ENCODE peak calls at places on chromosomes 13 and 19, in eight cellular contexts. N is AG04450, H is glutamatergic neuron, E is testis, Q is colonic mucosa, C is endothelial cell, M is mesothelial cell of epicardium, J is GM12865. V is an unnamed sample.

GRCh38 chr13:113625965-113626661 is 31.9 kb downstream of the ATP4B start:
- DNase-seq in M (no peak), N (no peak), H (peak), E (no peak), J (no peak), C (no peak), Q (no peak), V (no peak)

GRCh38 chr13:40639226-40639681 is 27.2 kb downstream of the FOXO1 start:
- DNase-seq in H (no peak), E (no peak), C (no peak), Q (no peak), M (no peak), J (no peak), N (no peak), V (no peak)

GRCh38 chr13:105538346-105538745 is 997.1 kb downstream of the EFNB2 start:
- DNase-seq in C (no peak), J (no peak), H (no peak), Q (no peak), E (no peak), M (no peak), N (no peak), V (no peak)

GRCh38 chr13:111665691-111666095 is 345.3 kb downstream of the TEX29 start:
- DNase-seq in N (no peak), J (no peak), C (no peak), E (no peak), M (no peak), Q (no peak), H (no peak), V (no peak)

GRCh38 chr13:107124129-107124718 is 556.3 kb upstream of the ARGLU1 start:
- DNase-seq in C (no peak), M (no peak), J (no peak), Q (no peak), N (no peak), E (no peak), H (no peak), V (no peak)

GRCh38 chr13:94711561-94712286 is 621 bp downstream of the SOX21 start:
- DNase-seq in J (no peak), Q (no peak), H (peak), E (no peak), N (no peak), M (no peak), C (no peak), V (peak)

GRCh38 chr13:58852076-58852475 is 1220.5 kb downstream of the PCDH17 start:
- DNase-seq in E (no peak), N (no peak), M (no peak), J (no peak), Q (no peak), C (no peak), H (no peak), V (no peak)

GRCh38 chr19:50626011-50626410 is 13.7 kb downstream of the SYT3 start:
- DNase-seq in N (no peak), M (no peak), C (no peak), J (no peak), Q (no peak), H (no peak), E (no peak), V (no peak)

DNA sequence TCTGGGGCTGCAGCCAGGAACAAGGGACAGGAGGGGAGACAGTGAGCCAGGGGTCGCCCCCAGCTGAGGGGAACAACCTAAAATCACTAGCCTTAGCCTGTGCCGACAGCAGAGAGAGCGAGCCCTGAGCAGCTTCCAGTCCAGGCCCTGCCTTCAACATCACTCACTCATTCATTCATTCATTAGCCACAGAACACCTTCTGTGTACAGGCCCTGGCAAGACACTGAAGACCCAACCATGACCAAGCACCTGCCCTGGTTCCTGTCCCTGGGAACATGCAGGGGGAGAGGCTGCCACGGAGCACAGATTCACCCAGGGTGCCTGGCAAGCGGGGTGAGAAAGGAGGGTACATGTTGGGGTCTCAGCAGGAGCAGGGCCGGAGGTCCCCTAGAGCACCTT is 4.9 kb downstream of the MEX3D start:
- DNase-seq in J (no peak), C (no peak), N (no peak), Q (no peak), H (no peak), M (no peak), E (no peak), V (no peak)
- TF ChIP-seq CTCF in J (no peak), C (no peak), N (no peak), Q (no peak), H (no peak), M (no peak), E (no peak), V (no peak)

GRCh38 chr19:37654525-37654832 is 786 bp downstream of the ZFP30 start:
- DNase-seq in H (no peak), Q (no peak), N (no peak), C (no peak), J (no peak), M (no peak), E (no peak), V (peak)

GRCh38 chr19:37654833-37655688 is at the start of gene ZFP30:
- DNase-seq in C (peak), Q (peak), J (peak), M (peak), N (peak), E (peak), H (peak), V (peak)

GRCh38 chr19:37654118-37654517 is 1.1 kb downstream of the ZFP30 start:
- DNase-seq in M (no peak), E (no peak), C (no peak), H (no peak), N (no peak), J (no peak), Q (no peak), V (no peak)

GRCh38 chr19:37655689-37656491 is 625 bp upstream of the ZFP30 start:
- DNase-seq in E (peak), J (peak), C (peak), H (peak), M (peak), N (peak), Q (peak), V (peak)
- TF ChIP-seq CTCF in E (no peak), J (no peak), C (no peak), H (no peak), M (no peak), N (no peak), Q (no peak), V (no peak)

GRCh38 chr13:50200562-50200961 is 185.3 kb downstream of the KCNRG start:
- DNase-seq in Q (no peak), M (no peak), N (no peak), E (no peak), C (no peak), J (no peak), H (no peak), V (no peak)
- TF ChIP-seq CTCF in Q (no peak), M (no peak), N (no peak), E (no peak), C (no peak), J (no peak), H (no peak), V (no peak)

GRCh38 chr13:21833921-21834320 is 163.0 kb downstream of the FGF9 start:
- DNase-seq in H (no peak), C (no peak), M (no peak), E (no peak), N (no peak), J (no peak), Q (no peak), V (no peak)

GRCh38 chr13:21834511-21834910 is 163.6 kb downstream of the FGF9 start:
- DNase-seq in M (no peak), H (no peak), C (no peak), E (no peak), Q (no peak), N (no peak), J (no peak), V (no peak)

GRCh38 chr13:21837288-21837687 is 166.4 kb downstream of the FGF9 start:
- DNase-seq in H (no peak), C (no peak), E (no peak), J (no peak), Q (no peak), N (no peak), M (no peak), V (no peak)

DNA sequence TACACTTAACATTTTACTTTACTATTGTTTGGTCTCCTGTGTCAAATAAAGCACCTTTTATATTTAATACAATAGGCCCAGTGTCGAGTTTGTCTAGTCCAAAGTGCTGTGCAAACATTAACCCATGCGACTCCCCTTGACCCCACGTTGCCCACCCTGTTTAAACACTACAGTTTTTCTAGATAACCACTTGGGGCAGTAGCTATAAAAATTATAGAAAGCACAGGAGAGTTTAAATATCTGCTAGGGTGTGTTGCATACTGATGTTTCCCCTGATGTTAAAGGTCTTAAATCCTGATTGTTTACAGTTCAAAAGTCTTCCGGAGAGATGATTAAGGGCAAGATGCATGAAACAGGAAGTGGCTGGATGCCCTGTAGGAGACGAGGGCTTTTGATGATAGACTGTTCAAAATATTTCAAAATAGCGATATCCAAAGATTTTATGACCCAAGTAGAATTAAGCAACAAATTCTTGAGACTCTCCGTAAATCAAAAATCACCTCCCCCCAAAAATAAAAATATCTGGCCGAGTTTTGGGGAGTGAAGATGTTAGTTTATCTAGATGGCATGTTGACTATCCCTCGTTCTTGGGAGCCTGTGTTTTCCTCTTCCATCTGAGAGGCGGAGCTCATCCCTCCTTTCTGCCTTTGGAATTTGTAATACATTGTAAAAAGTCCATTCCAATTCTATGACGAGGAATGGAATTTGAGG is 167.1 kb downstream of the FGF9 start:
- DNase-seq in Q (peak), H (no peak), J (no peak), N (no peak), C (no peak), E (no peak), M (no peak), V (no peak)
- TF ChIP-seq CTCF in Q (no peak), H (no peak), J (no peak), N (peak), C (no peak), E (no peak), M (no peak), V (peak)

DNA sequence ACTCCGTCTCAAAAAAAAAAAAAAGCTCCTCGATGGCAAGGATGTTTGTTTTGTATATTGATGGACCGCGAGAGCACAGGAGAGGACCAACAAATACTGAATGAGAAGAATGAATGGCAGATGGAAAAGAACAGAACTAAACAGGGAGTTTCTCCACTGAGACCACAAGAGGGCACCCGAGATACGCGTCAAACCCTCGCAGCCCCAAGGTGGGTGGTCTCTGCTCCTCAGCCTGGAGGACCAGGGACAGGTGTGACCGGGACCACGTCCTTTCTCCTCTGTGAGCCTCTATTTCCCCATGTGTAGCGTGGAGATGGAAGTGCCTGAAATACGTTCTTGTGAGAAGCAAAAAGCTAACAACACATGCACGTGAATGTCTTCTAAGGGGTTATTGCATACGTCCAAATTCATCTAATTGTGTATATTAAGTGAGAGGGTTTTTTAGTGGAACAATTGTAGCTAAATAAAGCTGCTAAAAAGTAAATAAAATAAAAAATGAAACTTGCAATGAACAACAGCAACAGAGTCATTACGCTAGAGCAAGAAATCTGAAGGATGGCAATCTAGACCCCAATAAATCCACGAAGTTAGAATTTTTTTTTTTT is 8.3 kb upstream of the CDC42EP5 start:
- DNase-seq in H (peak), M (no peak), J (peak), E (peak), Q (peak), C (peak), N (no peak), V (no peak)
- TF ChIP-seq CTCF in H (peak), M (peak), J (peak), E (no peak), Q (peak), C (peak), N (peak), V (peak)

GRCh38 chr13:72760189-72760588 is 21.5 kb downstream of the DIS3 start:
- DNase-seq in N (no peak), Q (no peak), M (no peak), J (no peak), H (no peak), E (no peak), C (no peak), V (no peak)

GRCh38 chr13:72757792-72758535 is 23.7 kb downstream of the DIS3 start:
- DNase-seq in N (no peak), C (no peak), M (no peak), Q (no peak), E (no peak), H (no peak), J (no peak), V (no peak)

DNA sequence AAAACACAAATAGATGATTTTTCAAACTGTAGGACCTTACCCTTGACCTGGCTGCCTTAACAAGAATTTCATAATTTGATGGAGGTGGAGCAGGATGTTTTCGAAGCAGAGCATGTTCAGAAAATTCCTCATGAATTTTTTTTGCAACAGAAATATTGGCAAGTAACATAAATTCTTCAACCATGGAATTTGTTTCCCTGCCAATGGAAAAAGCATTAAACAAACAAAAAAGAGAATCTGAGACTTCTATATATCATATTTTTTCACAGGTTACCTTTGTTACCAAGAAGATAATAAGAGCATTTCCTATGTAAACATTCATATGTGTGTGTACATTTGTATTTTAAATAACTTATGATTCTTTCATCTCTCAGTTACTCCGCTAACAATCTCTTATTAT is 18.3 kb downstream of the DIS3 start:
- DNase-seq in E (no peak), M (no peak), N (no peak), H (no peak), Q (no peak), J (no peak), C (no peak), V (no peak)
- TF ChIP-seq CTCF in E (no peak), M (no peak), N (no peak), H (no peak), Q (no peak), J (no peak), C (no peak), V (no peak)

V was measured in progenitor cell of endocrine pancreas.